ENCODE peak calls at places on chromosomes 16 and 17, in seven cellular contexts. One of them, this sample, is unnamed.
A peak's percentile ranks its signal among the peaks of the same experiment; 100 is the strongest.

GRCh38 chr16:64910351-64910750 is 211.5 kb downstream of the CDH11 start:
- DNase-seq in IMR-90: peak; percentile 96
- DNase-seq in adrenal gland: peak; percentile 61
- DNase-seq in thoracic aorta: peak; percentile 19
- DNase-seq in left ventricle myocardium inferior: peak; percentile 57
- DNase-seq in A549: no peak
- DNase-seq in left lung: no peak
- DNase-seq in this sample: peak; percentile 14

GRCh38 chr17:78316115-78316866 is 43.6 kb downstream of the SOCS3 start:
- DNase-seq in IMR-90: no peak
- DNase-seq in adrenal gland: no peak
- DNase-seq in thoracic aorta: no peak
- DNase-seq in left ventricle myocardium inferior: no peak
- DNase-seq in A549: peak; percentile 60
- DNase-seq in left lung: no peak
- DNase-seq in this sample: no peak

GRCh38 chr17:78957076-78957475 is 22.6 kb downstream of the LGALS3BP start:
- DNase-seq in IMR-90: peak; percentile 75
- DNase-seq in adrenal gland: no peak
- DNase-seq in thoracic aorta: no peak
- DNase-seq in left ventricle myocardium inferior: no peak
- DNase-seq in A549: no peak
- DNase-seq in left lung: no peak
- DNase-seq in this sample: peak; percentile 50

GRCh38 chr16:57372372-57373116 is at the start of gene CX3CL1:
- DNase-seq in IMR-90: peak; percentile 39
- DNase-seq in adrenal gland: peak; percentile 73
- DNase-seq in thoracic aorta: no peak
- DNase-seq in left ventricle myocardium inferior: peak; percentile 60
- DNase-seq in A549: no peak
- DNase-seq in left lung: peak; percentile 79
- DNase-seq in this sample: peak; percentile 76

GRCh38 chr16:59567496-59567895 is 833.4 kb upstream of the GOT2 start:
- DNase-seq in IMR-90: no peak
- DNase-seq in adrenal gland: no peak
- DNase-seq in thoracic aorta: no peak
- DNase-seq in left ventricle myocardium inferior: no peak
- DNase-seq in A549: no peak
- DNase-seq in left lung: no peak
- DNase-seq in this sample: no peak

GRCh38 chr16:58449306-58449705 is 50.6 kb upstream of the NDRG4 start:
- DNase-seq in IMR-90: no peak
- DNase-seq in adrenal gland: no peak
- DNase-seq in thoracic aorta: no peak
- DNase-seq in left ventricle myocardium inferior: no peak
- DNase-seq in A549: no peak
- DNase-seq in left lung: no peak
- DNase-seq in this sample: no peak

GRCh38 chr17:17018021-17018441 is 24.2 kb upstream of the MPRIP start:
- DNase-seq in IMR-90: no peak
- DNase-seq in adrenal gland: no peak
- DNase-seq in thoracic aorta: no peak
- DNase-seq in left ventricle myocardium inferior: no peak
- DNase-seq in A549: no peak
- DNase-seq in left lung: no peak
- DNase-seq in this sample: no peak

GRCh38 chr16:12215302-12216105 is 239.0 kb downstream of the SNX29 start:
- DNase-seq in IMR-90: no peak
- DNase-seq in adrenal gland: no peak
- DNase-seq in thoracic aorta: no peak
- DNase-seq in left ventricle myocardium inferior: no peak
- DNase-seq in A549: no peak
- DNase-seq in left lung: no peak
- DNase-seq in this sample: no peak

GRCh38 chr17:51425793-51426192 is 165.4 kb downstream of the UTP18 start:
- DNase-seq in IMR-90: no peak
- DNase-seq in adrenal gland: no peak
- DNase-seq in thoracic aorta: no peak
- DNase-seq in left ventricle myocardium inferior: no peak
- DNase-seq in A549: no peak
- DNase-seq in left lung: no peak
- DNase-seq in this sample: no peak

GRCh38 chr17:21843318-21843865 is 151.1 kb downstream of the KCNJ18 start:
- DNase-seq in IMR-90: no peak
- DNase-seq in adrenal gland: no peak
- DNase-seq in thoracic aorta: no peak
- DNase-seq in left ventricle myocardium inferior: no peak
- DNase-seq in A549: no peak
- DNase-seq in left lung: peak; percentile 65
- DNase-seq in this sample: no peak

GRCh38 chr16:27547851-27548250 is 1.9 kb downstream of the GTF3C1 start:
- DNase-seq in IMR-90: no peak
- DNase-seq in adrenal gland: no peak
- DNase-seq in thoracic aorta: no peak
- DNase-seq in left ventricle myocardium inferior: no peak
- DNase-seq in A549: no peak
- DNase-seq in left lung: no peak
- DNase-seq in this sample: no peak

GRCh38 chr17:68452724-68453290 is 4.5 kb downstream of the WIPI1 start:
- DNase-seq in IMR-90: no peak
- DNase-seq in adrenal gland: no peak
- DNase-seq in thoracic aorta: no peak
- DNase-seq in left ventricle myocardium inferior: no peak
- DNase-seq in A549: no peak
- DNase-seq in left lung: no peak
- DNase-seq in this sample: no peak

GRCh38 chr16:85055503-85056210 is 28.1 kb downstream of the KIAA0513 start:
- DNase-seq in IMR-90: peak; percentile 63
- DNase-seq in adrenal gland: peak; percentile 86
- DNase-seq in thoracic aorta: no peak
- DNase-seq in left ventricle myocardium inferior: no peak
- DNase-seq in A549: no peak
- DNase-seq in left lung: peak; percentile 70
- DNase-seq in this sample: no peak

GRCh38 chr16:861446-861845 is 60.9 kb upstream of the GNG13 start:
- DNase-seq in IMR-90: no peak
- DNase-seq in adrenal gland: no peak
- DNase-seq in thoracic aorta: no peak
- DNase-seq in left ventricle myocardium inferior: no peak
- DNase-seq in A549: no peak
- DNase-seq in left lung: peak; percentile 57
- DNase-seq in this sample: peak; percentile 4

GRCh38 chr17:48981927-48982539 is 13.6 kb upstream of the GIP start:
- DNase-seq in IMR-90: no peak
- DNase-seq in adrenal gland: no peak
- DNase-seq in thoracic aorta: no peak
- DNase-seq in left ventricle myocardium inferior: no peak
- DNase-seq in A549: no peak
- DNase-seq in left lung: no peak
- DNase-seq in this sample: no peak

GRCh38 chr17:66952031-66952524 is 12.4 kb upstream of the CACNG4 start:
- DNase-seq in IMR-90: peak; percentile 97
- DNase-seq in adrenal gland: peak; percentile 61
- DNase-seq in thoracic aorta: no peak
- DNase-seq in left ventricle myocardium inferior: no peak
- DNase-seq in A549: peak; percentile 73
- DNase-seq in left lung: peak; percentile 87
- DNase-seq in this sample: no peak

GRCh38 chr17:66953661-66954060 is 10.8 kb upstream of the CACNG4 start:
- DNase-seq in IMR-90: no peak
- DNase-seq in adrenal gland: no peak
- DNase-seq in thoracic aorta: no peak
- DNase-seq in left ventricle myocardium inferior: no peak
- DNase-seq in A549: no peak
- DNase-seq in left lung: no peak
- DNase-seq in this sample: no peak

GRCh38 chr17:66954632-66955031 is 9.9 kb upstream of the CACNG4 start:
- DNase-seq in IMR-90: no peak
- DNase-seq in adrenal gland: no peak
- DNase-seq in thoracic aorta: no peak
- DNase-seq in left ventricle myocardium inferior: no peak
- DNase-seq in A549: no peak
- DNase-seq in left lung: no peak
- DNase-seq in this sample: no peak

GRCh38 chr17:66951605-66951953 is 12.9 kb upstream of the CACNG4 start:
- DNase-seq in IMR-90: no peak
- DNase-seq in adrenal gland: no peak
- DNase-seq in thoracic aorta: no peak
- DNase-seq in left ventricle myocardium inferior: no peak
- DNase-seq in A549: no peak
- DNase-seq in left lung: no peak
- DNase-seq in this sample: no peak

GRCh38 chr17:66952681-66953638 is 11.5 kb upstream of the CACNG4 start:
- DNase-seq in IMR-90: no peak
- DNase-seq in adrenal gland: no peak
- DNase-seq in thoracic aorta: no peak
- DNase-seq in left ventricle myocardium inferior: no peak
- DNase-seq in A549: no peak
- DNase-seq in left lung: peak; percentile 53
- DNase-seq in this sample: no peak
- TF ChIP-seq CTCF in IMR-90: peak; percentile 1
- TF ChIP-seq CTCF in adrenal gland: no peak
- TF ChIP-seq CTCF in thoracic aorta: no peak
- TF ChIP-seq CTCF in left ventricle myocardium inferior: no peak
- TF ChIP-seq CTCF in A549: no peak
- TF ChIP-seq CTCF in left lung: no peak
- TF ChIP-seq CTCF in this sample: no peak

GRCh38 chr17:36720131-36720530 is 118.7 kb downstream of the MRM1 start:
- DNase-seq in IMR-90: no peak
- DNase-seq in adrenal gland: no peak
- DNase-seq in thoracic aorta: no peak
- DNase-seq in left ventricle myocardium inferior: no peak
- DNase-seq in A549: no peak
- DNase-seq in left lung: no peak
- DNase-seq in this sample: no peak

GRCh38 chr17:36721560-36722120 is 120.3 kb downstream of the MRM1 start:
- DNase-seq in IMR-90: peak; percentile 2
- DNase-seq in adrenal gland: no peak
- DNase-seq in thoracic aorta: no peak
- DNase-seq in left ventricle myocardium inferior: no peak
- DNase-seq in A549: no peak
- DNase-seq in left lung: no peak
- DNase-seq in this sample: no peak

GRCh38 chr17:36722903-36723263 is 121.5 kb downstream of the MRM1 start:
- DNase-seq in IMR-90: no peak
- DNase-seq in adrenal gland: no peak
- DNase-seq in thoracic aorta: no peak
- DNase-seq in left ventricle myocardium inferior: no peak
- DNase-seq in A549: no peak
- DNase-seq in left lung: no peak
- DNase-seq in this sample: no peak

GRCh38 chr17:36723459-36723858 is 122.1 kb downstream of the MRM1 start:
- DNase-seq in IMR-90: no peak
- DNase-seq in adrenal gland: no peak
- DNase-seq in thoracic aorta: no peak
- DNase-seq in left ventricle myocardium inferior: no peak
- DNase-seq in A549: no peak
- DNase-seq in left lung: no peak
- DNase-seq in this sample: no peak

DNA sequence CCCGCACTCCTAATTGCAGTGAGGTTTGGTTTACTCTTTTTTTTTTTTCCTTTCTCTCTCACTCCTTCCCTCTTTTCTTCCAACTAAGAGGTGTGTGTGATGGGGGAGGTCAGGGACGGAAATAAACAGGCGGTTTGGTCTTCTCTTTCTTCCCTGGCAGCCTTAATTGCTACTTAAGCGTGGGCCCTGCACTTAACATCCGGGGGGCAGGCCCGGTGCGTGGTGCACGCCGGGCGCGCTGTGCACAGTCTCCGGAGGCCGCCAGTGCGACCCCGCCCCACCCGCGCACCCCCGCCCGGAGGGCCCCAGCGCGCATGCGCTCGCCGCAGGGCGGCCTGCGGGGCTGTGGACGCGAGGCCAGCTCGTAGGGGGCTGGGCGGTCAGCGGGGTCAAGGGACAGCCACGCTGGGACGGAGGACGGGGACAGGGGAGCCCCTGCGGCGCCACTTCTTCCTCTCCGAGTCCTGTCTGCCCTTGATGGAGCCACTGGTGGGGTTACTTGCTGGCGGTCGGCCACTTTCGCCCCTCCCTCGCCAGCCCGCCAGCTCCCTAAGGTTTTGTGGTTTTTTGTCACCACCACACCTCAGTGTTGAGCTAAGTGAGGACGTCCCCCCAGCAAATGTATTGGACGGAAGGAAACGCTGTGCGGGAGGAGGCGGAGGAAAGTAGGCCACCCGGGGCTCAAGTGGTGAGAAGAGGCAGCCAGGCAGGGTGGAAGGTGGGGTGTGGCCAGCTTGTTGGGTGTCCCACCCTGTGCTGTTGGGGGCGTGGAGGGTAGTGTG is 120.9 kb downstream of the MRM1 start:
- DNase-seq in IMR-90: peak; percentile 5
- DNase-seq in adrenal gland: peak; percentile 64
- DNase-seq in thoracic aorta: no peak
- DNase-seq in left ventricle myocardium inferior: peak; percentile 44
- DNase-seq in A549: no peak
- DNase-seq in left lung: peak; percentile 88
- DNase-seq in this sample: peak; percentile 43
- H3K27ac ChIP-seq in IMR-90: no peak overlapping the region
- H3K27ac ChIP-seq in adrenal gland: no peak overlapping the region
- H3K27ac ChIP-seq in thoracic aorta: no peak overlapping the region
- H3K27ac ChIP-seq in left ventricle myocardium inferior: no peak overlapping the region
- H3K27ac ChIP-seq in A549: peak overlapping the region; percentile 75
- H3K27ac ChIP-seq in left lung: peak overlapping the region; percentile 65
- H3K27ac ChIP-seq in this sample: no peak overlapping the region

GRCh38 chr16:2196981-2197511 is 641 bp upstream of the CASKIN1 start:
- DNase-seq in IMR-90: no peak
- DNase-seq in adrenal gland: no peak
- DNase-seq in thoracic aorta: no peak
- DNase-seq in left ventricle myocardium inferior: no peak
- DNase-seq in A549: no peak
- DNase-seq in left lung: no peak
- DNase-seq in this sample: no peak
- H3K4me3 ChIP-seq in IMR-90: no peak overlapping the region
- H3K4me3 ChIP-seq in adrenal gland: no peak overlapping the region
- H3K4me3 ChIP-seq in thoracic aorta: peak overlapping the region; percentile 46
- H3K4me3 ChIP-seq in left ventricle myocardium inferior: peak overlapping the region; percentile 53
- H3K4me3 ChIP-seq in A549: peak overlapping the region; percentile 58
- H3K4me3 ChIP-seq in left lung: no peak overlapping the region
- H3K4me3 ChIP-seq in this sample: no peak overlapping the region

DNA sequence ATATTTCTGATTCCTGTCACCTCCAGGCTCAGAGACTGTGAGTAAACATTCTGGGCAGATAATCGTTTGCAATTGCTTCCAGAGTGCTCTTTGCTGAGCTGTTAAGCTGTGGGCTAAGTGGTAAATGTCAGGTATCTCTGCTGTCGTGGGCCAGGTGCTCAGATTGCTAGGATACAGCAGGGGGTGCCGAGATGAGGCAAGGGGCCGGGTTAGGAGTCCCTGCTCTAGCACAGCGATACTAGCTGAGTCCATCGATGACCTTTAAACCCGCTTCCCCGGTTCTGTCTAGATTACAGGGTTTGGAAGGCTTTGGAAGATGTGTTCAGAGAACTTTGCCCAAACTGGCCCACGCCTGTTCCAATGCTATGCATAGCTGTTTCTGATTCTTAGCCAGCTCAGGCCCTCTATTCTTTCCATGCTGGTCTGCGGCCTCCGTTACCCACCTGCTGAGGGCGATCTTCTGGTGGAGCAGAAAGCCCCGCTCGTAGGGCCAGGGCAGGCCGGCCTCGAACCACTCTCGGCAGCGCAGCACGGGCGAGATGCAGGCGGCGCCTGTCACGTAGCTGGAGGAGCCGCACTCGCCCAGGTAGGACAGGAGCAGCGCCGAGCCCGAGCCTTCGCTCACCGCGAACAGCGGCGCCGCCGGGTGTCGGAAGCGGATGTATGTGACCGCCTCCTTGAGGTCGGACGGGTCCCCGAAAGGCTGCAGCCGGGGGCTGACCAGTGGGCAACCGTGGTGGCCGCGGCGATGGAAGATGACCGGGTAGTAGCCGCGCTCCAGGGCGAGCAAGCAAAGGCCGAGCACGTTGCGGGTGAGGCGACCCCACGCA is 979 bp downstream of the ABHD15 start:
- DNase-seq in IMR-90: no peak
- DNase-seq in adrenal gland: peak; percentile 56
- DNase-seq in thoracic aorta: no peak
- DNase-seq in left ventricle myocardium inferior: no peak
- DNase-seq in A549: peak; percentile 70
- DNase-seq in left lung: peak; percentile 93
- DNase-seq in this sample: peak; percentile 59
- TF ChIP-seq CTCF in IMR-90: no peak
- TF ChIP-seq CTCF in adrenal gland: no peak
- TF ChIP-seq CTCF in thoracic aorta: no peak
- TF ChIP-seq CTCF in left ventricle myocardium inferior: peak; percentile 14
- TF ChIP-seq CTCF in A549: peak; percentile 46
- TF ChIP-seq CTCF in left lung: no peak
- TF ChIP-seq CTCF in this sample: no peak